ENCODE peak calls at places on chromosome 1, in nine cellular contexts. One of them, this sample, is unnamed.

GRCh38 chr1:15972409-15972808 is 3.5 kb downstream of the ZBTB17 start:
- DNase-seq in astrocyte: no peak
- DNase-seq in frontal cortex: no peak
- DNase-seq in stimulated activated CD8-positive, alpha-beta memory T cell treated with anti-CD3 and anti-CD28 coated beads, Interleukin-15, amount 100 ng/mL, for 1 hour: no peak
- DNase-seq in activated naive CD8-positive, alpha-beta T cell treated with anti-CD3 and anti-CD28 coated beads, Interleukin-2, amount 50 U/mL, for 24 hours: no peak
- DNase-seq in aorta: no peak
- DNase-seq in HCT116: no peak
- DNase-seq in stimulated activated CD4-positive, alpha-beta T cell treated with anti-CD3 and anti-CD28 coated beads, Interleukin-2, amount 100 ng/mL, for 48 hours: no peak
- DNase-seq in stimulated activated naive CD8-positive, alpha-beta T cell treated with anti-CD3 and anti-CD28 coated beads, Interleukin-15, Interleukin-2, amounts not matched to agents 100 U/mL and 50 U/mL, for 24 hours: no peak
- DNase-seq in this sample: no peak

GRCh38 chr1:61386323-61386722 is 304.0 kb downstream of the NFIA start:
- DNase-seq in activated naive CD8-positive, alpha-beta T cell treated with anti-CD3 and anti-CD28 coated beads, Interleukin-2, amount 50 U/mL, for 24 hours: no peak
- DNase-seq in astrocyte: no peak
- DNase-seq in aorta: no peak
- DNase-seq in stimulated activated CD8-positive, alpha-beta memory T cell treated with anti-CD3 and anti-CD28 coated beads, Interleukin-15, amount 100 ng/mL, for 1 hour: no peak
- DNase-seq in stimulated activated CD4-positive, alpha-beta T cell treated with anti-CD3 and anti-CD28 coated beads, Interleukin-2, amount 100 ng/mL, for 48 hours: no peak
- DNase-seq in frontal cortex: no peak
- DNase-seq in HCT116: no peak
- DNase-seq in stimulated activated naive CD8-positive, alpha-beta T cell treated with anti-CD3 and anti-CD28 coated beads, Interleukin-15, Interleukin-2, amounts not matched to agents 100 U/mL and 50 U/mL, for 24 hours: no peak
- DNase-seq in this sample: no peak

GRCh38 chr1:54996359-54996868 is 2.3 kb upstream of the BSND start:
- DNase-seq in stimulated activated CD8-positive, alpha-beta memory T cell treated with anti-CD3 and anti-CD28 coated beads, Interleukin-15, amount 100 ng/mL, for 1 hour: peak; percentile 58
- DNase-seq in stimulated activated naive CD8-positive, alpha-beta T cell treated with anti-CD3 and anti-CD28 coated beads, Interleukin-15, Interleukin-2, amounts not matched to agents 100 U/mL and 50 U/mL, for 24 hours: peak; percentile 87
- DNase-seq in astrocyte: peak; percentile 20
- DNase-seq in frontal cortex: peak; percentile 80
- DNase-seq in HCT116: peak; percentile 58
- DNase-seq in activated naive CD8-positive, alpha-beta T cell treated with anti-CD3 and anti-CD28 coated beads, Interleukin-2, amount 50 U/mL, for 24 hours: peak; percentile 89
- DNase-seq in aorta: peak; percentile 95
- DNase-seq in stimulated activated CD4-positive, alpha-beta T cell treated with anti-CD3 and anti-CD28 coated beads, Interleukin-2, amount 100 ng/mL, for 48 hours: peak; percentile 90
- DNase-seq in this sample: peak; percentile 86

GRCh38 chr1:111620412-111620971 is 903 bp downstream of the RAP1A start:
- DNase-seq in stimulated activated CD4-positive, alpha-beta T cell treated with anti-CD3 and anti-CD28 coated beads, Interleukin-2, amount 100 ng/mL, for 48 hours: no peak
- DNase-seq in HCT116: no peak
- DNase-seq in astrocyte: no peak
- DNase-seq in stimulated activated CD8-positive, alpha-beta memory T cell treated with anti-CD3 and anti-CD28 coated beads, Interleukin-15, amount 100 ng/mL, for 1 hour: no peak
- DNase-seq in aorta: no peak
- DNase-seq in stimulated activated naive CD8-positive, alpha-beta T cell treated with anti-CD3 and anti-CD28 coated beads, Interleukin-15, Interleukin-2, amounts not matched to agents 100 U/mL and 50 U/mL, for 24 hours: peak; percentile 73
- DNase-seq in activated naive CD8-positive, alpha-beta T cell treated with anti-CD3 and anti-CD28 coated beads, Interleukin-2, amount 50 U/mL, for 24 hours: no peak
- DNase-seq in frontal cortex: no peak
- DNase-seq in this sample: no peak

GRCh38 chr1:7262611-7263010 is 477.4 kb downstream of the CAMTA1 start:
- DNase-seq in stimulated activated CD8-positive, alpha-beta memory T cell treated with anti-CD3 and anti-CD28 coated beads, Interleukin-15, amount 100 ng/mL, for 1 hour: no peak
- DNase-seq in HCT116: no peak
- DNase-seq in astrocyte: no peak
- DNase-seq in stimulated activated naive CD8-positive, alpha-beta T cell treated with anti-CD3 and anti-CD28 coated beads, Interleukin-15, Interleukin-2, amounts not matched to agents 100 U/mL and 50 U/mL, for 24 hours: no peak
- DNase-seq in aorta: no peak
- DNase-seq in stimulated activated CD4-positive, alpha-beta T cell treated with anti-CD3 and anti-CD28 coated beads, Interleukin-2, amount 100 ng/mL, for 48 hours: no peak
- DNase-seq in frontal cortex: no peak
- DNase-seq in activated naive CD8-positive, alpha-beta T cell treated with anti-CD3 and anti-CD28 coated beads, Interleukin-2, amount 50 U/mL, for 24 hours: no peak
- DNase-seq in this sample: no peak

GRCh38 chr1:18938008-18938706 is 18.3 kb downstream of the IFFO2 start:
- DNase-seq in stimulated activated naive CD8-positive, alpha-beta T cell treated with anti-CD3 and anti-CD28 coated beads, Interleukin-15, Interleukin-2, amounts not matched to agents 100 U/mL and 50 U/mL, for 24 hours: no peak
- DNase-seq in stimulated activated CD4-positive, alpha-beta T cell treated with anti-CD3 and anti-CD28 coated beads, Interleukin-2, amount 100 ng/mL, for 48 hours: no peak
- DNase-seq in activated naive CD8-positive, alpha-beta T cell treated with anti-CD3 and anti-CD28 coated beads, Interleukin-2, amount 50 U/mL, for 24 hours: no peak
- DNase-seq in frontal cortex: no peak
- DNase-seq in stimulated activated CD8-positive, alpha-beta memory T cell treated with anti-CD3 and anti-CD28 coated beads, Interleukin-15, amount 100 ng/mL, for 1 hour: no peak
- DNase-seq in HCT116: no peak
- DNase-seq in aorta: no peak
- DNase-seq in astrocyte: no peak
- DNase-seq in this sample: no peak

GRCh38 chr1:58934711-58935110 is 150.9 kb upstream of the JUN start:
- DNase-seq in aorta: no peak
- DNase-seq in stimulated activated CD4-positive, alpha-beta T cell treated with anti-CD3 and anti-CD28 coated beads, Interleukin-2, amount 100 ng/mL, for 48 hours: no peak
- DNase-seq in stimulated activated CD8-positive, alpha-beta memory T cell treated with anti-CD3 and anti-CD28 coated beads, Interleukin-15, amount 100 ng/mL, for 1 hour: no peak
- DNase-seq in astrocyte: no peak
- DNase-seq in HCT116: no peak
- DNase-seq in frontal cortex: no peak
- DNase-seq in activated naive CD8-positive, alpha-beta T cell treated with anti-CD3 and anti-CD28 coated beads, Interleukin-2, amount 50 U/mL, for 24 hours: no peak
- DNase-seq in stimulated activated naive CD8-positive, alpha-beta T cell treated with anti-CD3 and anti-CD28 coated beads, Interleukin-15, Interleukin-2, amounts not matched to agents 100 U/mL and 50 U/mL, for 24 hours: no peak
- DNase-seq in this sample: no peak

GRCh38 chr1:47590523-47591225 is 152.8 kb downstream of the FOXD2 start:
- DNase-seq in stimulated activated CD8-positive, alpha-beta memory T cell treated with anti-CD3 and anti-CD28 coated beads, Interleukin-15, amount 100 ng/mL, for 1 hour: no peak
- DNase-seq in aorta: no peak
- DNase-seq in activated naive CD8-positive, alpha-beta T cell treated with anti-CD3 and anti-CD28 coated beads, Interleukin-2, amount 50 U/mL, for 24 hours: no peak
- DNase-seq in frontal cortex: no peak
- DNase-seq in astrocyte: no peak
- DNase-seq in stimulated activated naive CD8-positive, alpha-beta T cell treated with anti-CD3 and anti-CD28 coated beads, Interleukin-15, Interleukin-2, amounts not matched to agents 100 U/mL and 50 U/mL, for 24 hours: no peak
- DNase-seq in stimulated activated CD4-positive, alpha-beta T cell treated with anti-CD3 and anti-CD28 coated beads, Interleukin-2, amount 100 ng/mL, for 48 hours: no peak
- DNase-seq in HCT116: no peak
- DNase-seq in this sample: peak; percentile 11

GRCh38 chr1:179252606-179253005 is 23.1 kb upstream of the ABL2 start:
- DNase-seq in frontal cortex: no peak
- DNase-seq in aorta: no peak
- DNase-seq in stimulated activated naive CD8-positive, alpha-beta T cell treated with anti-CD3 and anti-CD28 coated beads, Interleukin-15, Interleukin-2, amounts not matched to agents 100 U/mL and 50 U/mL, for 24 hours: no peak
- DNase-seq in activated naive CD8-positive, alpha-beta T cell treated with anti-CD3 and anti-CD28 coated beads, Interleukin-2, amount 50 U/mL, for 24 hours: no peak
- DNase-seq in stimulated activated CD4-positive, alpha-beta T cell treated with anti-CD3 and anti-CD28 coated beads, Interleukin-2, amount 100 ng/mL, for 48 hours: no peak
- DNase-seq in astrocyte: no peak
- DNase-seq in stimulated activated CD8-positive, alpha-beta memory T cell treated with anti-CD3 and anti-CD28 coated beads, Interleukin-15, amount 100 ng/mL, for 1 hour: no peak
- DNase-seq in HCT116: no peak
- DNase-seq in this sample: no peak

GRCh38 chr1:87140831-87141540 is 187.7 kb upstream of the LMO4 start:
- DNase-seq in astrocyte: peak; percentile 44
- DNase-seq in activated naive CD8-positive, alpha-beta T cell treated with anti-CD3 and anti-CD28 coated beads, Interleukin-2, amount 50 U/mL, for 24 hours: no peak
- DNase-seq in aorta: no peak
- DNase-seq in stimulated activated naive CD8-positive, alpha-beta T cell treated with anti-CD3 and anti-CD28 coated beads, Interleukin-15, Interleukin-2, amounts not matched to agents 100 U/mL and 50 U/mL, for 24 hours: no peak
- DNase-seq in stimulated activated CD8-positive, alpha-beta memory T cell treated with anti-CD3 and anti-CD28 coated beads, Interleukin-15, amount 100 ng/mL, for 1 hour: no peak
- DNase-seq in stimulated activated CD4-positive, alpha-beta T cell treated with anti-CD3 and anti-CD28 coated beads, Interleukin-2, amount 100 ng/mL, for 48 hours: no peak
- DNase-seq in HCT116: no peak
- DNase-seq in frontal cortex: no peak
- DNase-seq in this sample: no peak

GRCh38 chr1:91699339-91699970 is 186.5 kb downstream of the TGFBR3 start:
- DNase-seq in activated naive CD8-positive, alpha-beta T cell treated with anti-CD3 and anti-CD28 coated beads, Interleukin-2, amount 50 U/mL, for 24 hours: no peak
- DNase-seq in HCT116: no peak
- DNase-seq in stimulated activated CD4-positive, alpha-beta T cell treated with anti-CD3 and anti-CD28 coated beads, Interleukin-2, amount 100 ng/mL, for 48 hours: no peak
- DNase-seq in astrocyte: no peak
- DNase-seq in stimulated activated naive CD8-positive, alpha-beta T cell treated with anti-CD3 and anti-CD28 coated beads, Interleukin-15, Interleukin-2, amounts not matched to agents 100 U/mL and 50 U/mL, for 24 hours: no peak
- DNase-seq in aorta: no peak
- DNase-seq in stimulated activated CD8-positive, alpha-beta memory T cell treated with anti-CD3 and anti-CD28 coated beads, Interleukin-15, amount 100 ng/mL, for 1 hour: no peak
- DNase-seq in frontal cortex: no peak
- DNase-seq in this sample: no peak

GRCh38 chr1:153960206-153960605 is 1.8 kb upstream of the CRTC2 start:
- DNase-seq in stimulated activated CD8-positive, alpha-beta memory T cell treated with anti-CD3 and anti-CD28 coated beads, Interleukin-15, amount 100 ng/mL, for 1 hour: no peak
- DNase-seq in stimulated activated naive CD8-positive, alpha-beta T cell treated with anti-CD3 and anti-CD28 coated beads, Interleukin-15, Interleukin-2, amounts not matched to agents 100 U/mL and 50 U/mL, for 24 hours: no peak
- DNase-seq in stimulated activated CD4-positive, alpha-beta T cell treated with anti-CD3 and anti-CD28 coated beads, Interleukin-2, amount 100 ng/mL, for 48 hours: no peak
- DNase-seq in astrocyte: no peak
- DNase-seq in HCT116: no peak
- DNase-seq in frontal cortex: no peak
- DNase-seq in activated naive CD8-positive, alpha-beta T cell treated with anti-CD3 and anti-CD28 coated beads, Interleukin-2, amount 50 U/mL, for 24 hours: no peak
- DNase-seq in aorta: no peak
- DNase-seq in this sample: no peak

GRCh38 chr1:59967780-59968179 is 41.2 kb upstream of the CYP2J2 start:
- DNase-seq in astrocyte: no peak
- DNase-seq in stimulated activated CD4-positive, alpha-beta T cell treated with anti-CD3 and anti-CD28 coated beads, Interleukin-2, amount 100 ng/mL, for 48 hours: no peak
- DNase-seq in activated naive CD8-positive, alpha-beta T cell treated with anti-CD3 and anti-CD28 coated beads, Interleukin-2, amount 50 U/mL, for 24 hours: no peak
- DNase-seq in frontal cortex: no peak
- DNase-seq in aorta: no peak
- DNase-seq in stimulated activated naive CD8-positive, alpha-beta T cell treated with anti-CD3 and anti-CD28 coated beads, Interleukin-15, Interleukin-2, amounts not matched to agents 100 U/mL and 50 U/mL, for 24 hours: no peak
- DNase-seq in HCT116: no peak
- DNase-seq in stimulated activated CD8-positive, alpha-beta memory T cell treated with anti-CD3 and anti-CD28 coated beads, Interleukin-15, amount 100 ng/mL, for 1 hour: no peak
- DNase-seq in this sample: no peak

GRCh38 chr1:101382135-101382534 is 145.3 kb downstream of the S1PR1 start:
- DNase-seq in astrocyte: no peak
- DNase-seq in stimulated activated naive CD8-positive, alpha-beta T cell treated with anti-CD3 and anti-CD28 coated beads, Interleukin-15, Interleukin-2, amounts not matched to agents 100 U/mL and 50 U/mL, for 24 hours: no peak
- DNase-seq in activated naive CD8-positive, alpha-beta T cell treated with anti-CD3 and anti-CD28 coated beads, Interleukin-2, amount 50 U/mL, for 24 hours: no peak
- DNase-seq in HCT116: no peak
- DNase-seq in stimulated activated CD4-positive, alpha-beta T cell treated with anti-CD3 and anti-CD28 coated beads, Interleukin-2, amount 100 ng/mL, for 48 hours: no peak
- DNase-seq in frontal cortex: no peak
- DNase-seq in aorta: no peak
- DNase-seq in stimulated activated CD8-positive, alpha-beta memory T cell treated with anti-CD3 and anti-CD28 coated beads, Interleukin-15, amount 100 ng/mL, for 1 hour: no peak
- DNase-seq in this sample: no peak

This sample was measured in activated CD8-positive, alpha-beta T cell treated with anti-CD3 and anti-CD28 coated beads, Interleukin-2, amount 10 ng/mL, durations not matched to agents 7 days and 5 days.